ENCODE peak calls at places on chromosomes 13 and 19, in nine cellular contexts. W is OCI-LY7, G is PC-3, Y is neural progenitor cell, K is hepatocyte, C is MM.1S, F is HCT116, Q is SK-N-SH, P is GM23248. S is an unnamed sample.

GRCh38 chr19:35266149-35266903 is 2.4 kb upstream of the USF2 start:
- DNase-seq in W (no peak), G (no peak), Y (no peak), K (no peak), C (no peak), F (no peak), Q (no peak), P (no peak), S (no peak)

GRCh38 chr19:51501594-51502263 is at the start of gene SIGLEC12:
- DNase-seq in W (no peak), G (no peak), Y (no peak), K (no peak), C (no peak), F (no peak), Q (no peak), P (no peak), S (no peak)

GRCh38 chr19:12930002-12930645 is 3.4 kb downstream of the FARSA start:
- DNase-seq in W (no peak), G (no peak), Y (no peak), K (no peak), C (no peak), F (no peak), Q (no peak), P (no peak), S (no peak)

GRCh38 chr13:41401371-41401770 is 56.0 kb upstream of the RGCC start:
- DNase-seq in W (peak; percentile 26), G (peak; percentile 25), Y (peak; percentile 53), K (no peak), C (no peak), F (no peak), Q (peak; percentile 17), P (no peak), S (peak; percentile 64)

GRCh38 chr19:3243851-3244700 is 19.6 kb downstream of the CELF5 start:
- DNase-seq in W (peak; percentile 37), G (peak; percentile 63), Y (peak; percentile 89), K (peak; percentile 78), C (peak; percentile 67), F (peak; percentile 15), Q (no peak), P (peak; percentile 52), S (peak; percentile 88)

GRCh38 chr19:14562660-14563589 is 8.9 kb downstream of the NDUFB7 start:
- DNase-seq in W (no peak), G (no peak), Y (peak; percentile 39), K (no peak), C (no peak), F (no peak), Q (peak; percentile 22), P (no peak), S (peak; percentile 70)

GRCh38 chr13:94239135-94239534 is 240.3 kb downstream of the DCT start:
- DNase-seq in W (no peak), G (peak; percentile 53), Y (no peak), K (no peak), C (no peak), F (no peak), Q (no peak), P (peak; percentile 85), S (no peak)

GRCh38 chr13:98144501-98145350 is 1.8 kb downstream of the FARP1 start:
- DNase-seq in W (no peak), G (peak; percentile 62), Y (peak; percentile 81), K (peak; percentile 49), C (no peak), F (peak; percentile 8), Q (peak; percentile 34), P (peak; percentile 79), S (peak; percentile 78)

GRCh38 chr13:78603240-78603947 is at the start of gene POU4F1:
- DNase-seq in W (peak; percentile 92), G (no peak), Y (peak; percentile 93), K (peak; percentile 85), C (peak; percentile 72), F (no peak), Q (peak; percentile 90), P (no peak), S (peak; percentile 94)

GRCh38 chr19:2540646-2541454 is 64.9 kb downstream of the GADD45B start:
- DNase-seq in W (no peak), G (peak; percentile 96), Y (peak; percentile 98), K (peak; percentile 96), C (no peak), F (peak; percentile 90), Q (no peak), P (peak; percentile 100), S (peak; percentile 99)

GRCh38 chr13:30616927-30617314 is 799 bp upstream of the USPL1 start:
- DNase-seq in W (peak; percentile 82), G (peak; percentile 67), Y (peak; percentile 87), K (peak; percentile 86), C (peak; percentile 78), F (peak; percentile 78), Q (peak; percentile 64), P (peak; percentile 91), S (peak; percentile 81)

GRCh38 chr19:47765522-47766358 is 12.8 kb upstream of the SELENOW start:
- DNase-seq in W (peak; percentile 70), G (peak; percentile 43), Y (peak; percentile 78), K (peak; percentile 78), C (peak; percentile 48), F (no peak), Q (peak; percentile 77), P (peak; percentile 72), S (peak; percentile 92)

GRCh38 chr19:38904463-38905185 is 4.9 kb downstream of the NFKBIB start:
- DNase-seq in W (no peak), G (no peak), Y (no peak), K (no peak), C (no peak), F (no peak), Q (no peak), P (no peak), S (no peak)

DNA sequence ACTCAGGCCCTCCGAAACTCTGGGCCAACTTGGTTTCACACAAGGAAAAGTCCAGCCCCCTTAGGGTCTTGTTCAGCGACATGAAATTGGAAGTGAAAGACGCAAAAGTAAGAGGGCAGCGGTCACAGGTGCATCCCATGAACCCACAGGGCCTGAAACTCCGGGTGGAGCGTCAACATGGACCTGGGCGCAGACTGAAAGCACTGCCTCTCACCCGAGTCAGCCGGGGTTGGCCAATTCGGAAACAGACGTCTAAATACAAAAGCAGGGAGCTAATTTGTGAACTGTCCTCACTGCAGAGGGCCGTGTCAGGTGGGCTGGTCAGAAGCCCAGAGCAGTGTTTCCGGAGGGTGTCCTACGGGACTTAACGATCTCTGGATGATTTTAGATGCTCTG is 26.7 kb downstream of the ADPRHL1 start:
- DNase-seq in W (no peak), G (no peak), Y (peak; percentile 1), K (no peak), C (peak; percentile 91), F (no peak), Q (no peak), P (no peak), S (no peak)
- TF ChIP-seq EZH2phosphoT487 in W (no peak), G (no peak), Y (no peak), K (no peak), C (no peak), F (no peak), Q (no peak), P (no peak), S (no peak)

GRCh38 chr19:7550987-7551761 is 15.7 kb downstream of the PNPLA6 start:
- DNase-seq in W (peak; percentile 49), G (peak; percentile 40), Y (peak; percentile 97), K (peak; percentile 86), C (peak; percentile 89), F (peak; percentile 85), Q (peak; percentile 98), P (peak; percentile 53), S (peak; percentile 100)
- H3K4me3 ChIP-seq in W (no peak overlapping the region), G (no peak overlapping the region), Y (peak overlapping the region; percentile 55), K (no peak overlapping the region), C (peak overlapping the region; percentile 31), F (no peak overlapping the region), Q (peak overlapping the region; percentile 32), P (no peak overlapping the region), S (peak overlapping the region; percentile 49)

DNA sequence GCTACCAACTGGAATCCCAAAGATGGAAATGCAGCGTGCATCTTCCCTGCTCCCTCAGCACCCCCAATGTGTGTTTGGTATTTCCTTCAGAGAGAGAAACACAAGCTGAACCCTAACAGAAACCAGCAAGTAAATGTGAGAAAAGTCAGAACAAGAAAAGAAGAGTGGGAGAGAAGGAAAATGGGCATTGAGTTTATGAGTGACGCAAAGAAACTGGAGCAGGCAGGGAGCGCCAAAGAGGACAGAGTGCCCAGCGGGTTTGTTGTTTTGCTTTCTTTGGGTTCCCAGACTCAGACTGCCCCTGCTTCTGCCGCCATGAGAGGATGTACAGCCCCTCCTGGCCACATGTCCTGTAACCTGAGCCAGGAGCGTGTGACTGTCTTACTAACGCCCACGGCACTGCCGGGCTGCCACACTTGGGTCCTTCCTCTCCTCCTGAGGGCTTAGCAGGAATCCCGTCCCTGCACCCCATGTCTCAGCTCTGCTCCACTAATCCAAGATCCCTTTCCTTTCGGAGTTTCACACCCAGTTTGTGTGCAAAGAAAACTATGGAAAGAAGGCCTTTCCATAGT is 80.6 kb downstream of the GPR12 start:
- DNase-seq in W (no peak), G (no peak), Y (peak; percentile 77), K (no peak), C (no peak), F (no peak), Q (no peak), P (no peak), S (peak; percentile 71)
- TF ChIP-seq EZH2phosphoT487 in W (no peak), G (no peak), Y (no peak), K (no peak), C (no peak), F (no peak), Q (no peak), P (no peak), S (no peak)

GRCh38 chr13:80244574-80244973 is 96.4 kb downstream of the SPRY2 start:
- DNase-seq in W (no peak), G (no peak), Y (no peak), K (no peak), C (no peak), F (no peak), Q (no peak), P (no peak), S (no peak)

GRCh38 chr13:80251403-80251802 is 89.5 kb downstream of the SPRY2 start:
- DNase-seq in W (no peak), G (peak; percentile 64), Y (peak; percentile 1), K (peak; percentile 22), C (peak; percentile 17), F (no peak), Q (no peak), P (peak; percentile 17), S (peak; percentile 11)

GRCh38 chr13:80245162-80245733 is 95.7 kb downstream of the SPRY2 start:
- DNase-seq in W (no peak), G (no peak), Y (no peak), K (no peak), C (no peak), F (no peak), Q (no peak), P (no peak), S (no peak)

GRCh38 chr13:80255946-80256345 is 85.0 kb downstream of the SPRY2 start:
- DNase-seq in W (no peak), G (no peak), Y (no peak), K (no peak), C (no peak), F (no peak), Q (no peak), P (no peak), S (no peak)

DNA sequence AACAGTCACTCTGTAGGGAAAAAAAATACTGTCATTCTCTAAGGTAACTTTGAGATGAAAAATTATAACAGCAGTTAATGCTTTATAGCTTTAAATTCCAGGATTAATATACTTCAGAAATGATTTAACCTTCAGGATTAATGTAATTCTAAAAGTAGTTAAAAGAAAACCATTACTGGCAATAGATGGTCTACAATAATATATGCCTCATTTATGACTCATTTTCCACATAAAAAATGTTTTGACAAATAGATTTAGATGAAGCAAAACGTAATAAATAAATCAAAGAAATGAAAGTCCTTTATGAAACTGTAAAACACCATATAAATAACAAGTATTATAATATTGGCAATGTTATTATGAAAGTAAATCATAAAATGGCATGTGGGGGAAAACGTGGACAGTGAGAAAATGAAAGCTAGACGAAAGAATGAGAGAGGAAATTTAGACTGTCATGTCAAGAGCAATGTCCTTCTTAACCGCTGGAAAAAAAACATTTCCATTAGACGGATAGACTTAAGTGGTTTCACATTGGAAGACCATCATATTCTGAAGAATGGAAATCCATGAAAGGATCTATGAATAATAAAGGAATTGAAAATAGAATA is 90.9 kb downstream of the SPRY2 start:
- DNase-seq in W (no peak), G (peak; percentile 7), Y (no peak), K (no peak), C (no peak), F (no peak), Q (no peak), P (peak; percentile 42), S (no peak)
- H3K4me3 ChIP-seq in W (no peak overlapping the region), G (no peak overlapping the region), Y (no peak overlapping the region), K (no peak overlapping the region), C (no peak overlapping the region), F (no peak overlapping the region), Q (peak overlapping the region; percentile 32), P (peak overlapping the region; percentile 73), S (no peak overlapping the region)